ENCODE peak calls at places on chromosomes 1 and 21, in ten cellular contexts. D is GOT3, S is NCI-H345, G is anterior cingulate cortex, U is psoas muscle, M is T-helper 17 cell, A is GF-D8, E is hippocampal formation, O is sciatic nerve, K is B cell. T is an unnamed sample.

GRCh38 chr21:32921632-32922230 is 104.0 kb upstream of the OLIG2 start:
- DNase-seq in A (no peak), D (no peak), S (no peak), M (peak), U (no peak), G (no peak), O (no peak), E (no peak), K (no peak), T (no peak)

GRCh38 chr1:23174383-23175110 is 5.9 kb upstream of the LUZP1 start:
- DNase-seq in O (no peak), M (no peak), D (no peak), A (no peak), G (no peak), U (no peak), E (no peak), K (no peak), S (no peak), T (no peak)

GRCh38 chr21:38346286-38346685 is 89.5 kb downstream of the KCNJ15 start:
- DNase-seq in O (no peak), E (no peak), A (no peak), G (no peak), S (no peak), D (no peak), K (no peak), U (no peak), M (no peak), T (no peak)

GRCh38 chr1:91693542-91693941 is 192.4 kb downstream of the TGFBR3 start:
- DNase-seq in U (peak), K (no peak), G (no peak), A (no peak), D (no peak), E (peak), M (no peak), O (no peak), S (no peak), T (no peak)

GRCh38 chr1:53340660-53341520 is 13.0 kb upstream of the LRP8 start:
- DNase-seq in U (no peak), K (no peak), A (no peak), E (no peak), S (no peak), O (peak), D (no peak), G (no peak), M (no peak), T (no peak)

GRCh38 chr1:248863011-248863881 is 4.4 kb upstream of the ZNF692 start:
- DNase-seq in M (peak), A (no peak), G (peak), S (peak), U (peak), E (peak), O (peak), K (peak), D (no peak), T (peak)

GRCh38 chr1:48526045-48526714 is 54.2 kb upstream of the SPATA6 start:
- DNase-seq in E (peak), K (no peak), M (no peak), O (no peak), A (no peak), S (peak), G (no peak), D (no peak), U (no peak), T (no peak)

GRCh38 chr1:50661626-50662025 is 238.4 kb upstream of the DMRTA2 start:
- DNase-seq in E (no peak), D (no peak), O (no peak), A (no peak), G (no peak), S (no peak), M (no peak), U (no peak), K (no peak), T (no peak)

GRCh38 chr1:207335695-207336363 is 14.4 kb downstream of the CD55 start:
- DNase-seq in E (no peak), K (no peak), G (no peak), M (no peak), O (no peak), A (peak), D (no peak), U (no peak), S (no peak), T (no peak)

GRCh38 chr1:17696417-17697301 is 58.5 kb upstream of the ACTL8 start:
- DNase-seq in K (no peak), E (no peak), A (no peak), U (no peak), M (no peak), S (no peak), O (no peak), G (peak), D (no peak), T (no peak)

GRCh38 chr21:41593784-41594138 is 85.8 kb upstream of the TMPRSS2 start:
- DNase-seq in E (no peak), S (no peak), O (peak), K (no peak), M (no peak), G (no peak), D (no peak), A (no peak), U (no peak), T (no peak)

GRCh38 chr1:20109223-20109856 is 10.0 kb downstream of the PLA2G2D start:
- DNase-seq in O (peak), S (no peak), U (no peak), M (no peak), D (no peak), E (no peak), A (no peak), G (no peak), K (no peak), T (no peak)

GRCh38 chr1:55400560-55400959 is 185.4 kb upstream of the USP24 start:
- DNase-seq in M (no peak), D (no peak), K (no peak), U (no peak), A (no peak), S (no peak), E (no peak), O (no peak), G (no peak), T (no peak)

GRCh38 chr1:179095924-179096323 is 14.1 kb downstream of the TOR3A start:
- DNase-seq in S (no peak), O (no peak), M (no peak), K (no peak), D (no peak), U (no peak), G (no peak), A (no peak), E (no peak), T (no peak)

GRCh38 chr1:201586806-201587205 is 47.9 kb downstream of the NAV1 start:
- DNase-seq in A (no peak), S (no peak), D (no peak), O (peak), E (no peak), M (no peak), U (no peak), G (no peak), K (no peak), T (no peak)

GRCh38 chr1:178119623-178120022 is 25.7 kb downstream of the RASAL2 start:
- DNase-seq in E (no peak), M (no peak), A (no peak), G (no peak), O (no peak), S (no peak), D (no peak), U (no peak), K (no peak), T (no peak)

GRCh38 chr1:68141801-68142440 is 90.4 kb downstream of the WLS start:
- DNase-seq in S (no peak), K (no peak), G (no peak), E (no peak), M (no peak), A (no peak), D (no peak), U (no peak), O (no peak), T (no peak)

GRCh38 chr1:151131832-151132675 is 14.4 kb downstream of the SEMA6C start:
- DNase-seq in K (peak), G (no peak), D (no peak), E (no peak), M (no peak), O (peak), S (no peak), A (no peak), U (peak), T (no peak)

GRCh38 chr1:234478481-234479309 is at the start of gene TARBP1:
- DNase-seq in S (peak), O (peak), E (peak), D (peak), A (peak), G (peak), M (peak), K (peak), U (peak), T (peak)

GRCh38 chr21:42123509-42123908 is 52.4 kb downstream of the UMODL1 start:
- DNase-seq in U (no peak), S (no peak), D (no peak), M (no peak), K (no peak), G (no peak), A (no peak), E (no peak), O (no peak), T (no peak)